ENCODE peak calls at places on chromosomes 12 and 14, in nine cellular contexts. One of them, this sample, is unnamed.

GRCh38 chr12:56728139-56728861 is 3.2 kb upstream of the NACA start:
- DNase-seq in heart right ventricle: no peak
- DNase-seq in tibial nerve: no peak
- DNase-seq in astrocyte: no peak
- DNase-seq in Peyer's patch: no peak
- DNase-seq in tibial artery: no peak
- DNase-seq in MM.1S: no peak
- DNase-seq in IMR-90: no peak
- DNase-seq in stomach: no peak
- DNase-seq in this sample: no peak

GRCh38 chr14:68285421-68286179 is 466.0 kb downstream of the RAD51B start:
- DNase-seq in heart right ventricle: no peak
- DNase-seq in tibial nerve: no peak
- DNase-seq in stomach: no peak
- DNase-seq in MM.1S: no peak
- DNase-seq in IMR-90: no peak
- DNase-seq in Peyer's patch: peak; percentile 79
- DNase-seq in tibial artery: no peak
- DNase-seq in astrocyte: no peak
- DNase-seq in this sample: no peak

GRCh38 chr12:39587247-39587646 is 32.4 kb downstream of the ABCD2 start:
- DNase-seq in astrocyte: no peak
- DNase-seq in stomach: no peak
- DNase-seq in Peyer's patch: no peak
- DNase-seq in tibial nerve: no peak
- DNase-seq in MM.1S: peak; percentile 43
- DNase-seq in heart right ventricle: peak; percentile 13
- DNase-seq in IMR-90: no peak
- DNase-seq in tibial artery: no peak
- DNase-seq in this sample: no peak

GRCh38 chr12:34215893-34216285 is 193.6 kb downstream of the ALG10 start:
- DNase-seq in stomach: no peak
- DNase-seq in tibial artery: no peak
- DNase-seq in astrocyte: no peak
- DNase-seq in Peyer's patch: no peak
- DNase-seq in heart right ventricle: no peak
- DNase-seq in MM.1S: no peak
- DNase-seq in IMR-90: no peak
- DNase-seq in tibial nerve: no peak
- DNase-seq in this sample: no peak

GRCh38 chr14:24013654-24014514 is 25.2 kb downstream of the DHRS4L2 start:
- DNase-seq in Peyer's patch: peak; percentile 61
- DNase-seq in tibial nerve: no peak
- DNase-seq in IMR-90: peak; percentile 71
- DNase-seq in heart right ventricle: peak; percentile 53
- DNase-seq in tibial artery: peak; percentile 27
- DNase-seq in astrocyte: peak; percentile 42
- DNase-seq in MM.1S: peak; percentile 50
- DNase-seq in stomach: peak; percentile 44
- DNase-seq in this sample: no peak

GRCh38 chr12:55933158-55933798 is 2.3 kb downstream of the DGKA start:
- DNase-seq in tibial nerve: no peak
- DNase-seq in MM.1S: no peak
- DNase-seq in heart right ventricle: no peak
- DNase-seq in stomach: peak; percentile 35
- DNase-seq in IMR-90: no peak
- DNase-seq in Peyer's patch: peak; percentile 76
- DNase-seq in astrocyte: no peak
- DNase-seq in tibial artery: no peak
- DNase-seq in this sample: no peak

GRCh38 chr12:15276088-15276698 is 46.1 kb upstream of the PTPRO start:
- DNase-seq in IMR-90: peak; percentile 29
- DNase-seq in stomach: no peak
- DNase-seq in MM.1S: no peak
- DNase-seq in tibial artery: no peak
- DNase-seq in Peyer's patch: peak; percentile 54
- DNase-seq in heart right ventricle: peak; percentile 35
- DNase-seq in astrocyte: peak; percentile 10
- DNase-seq in tibial nerve: no peak
- DNase-seq in this sample: no peak

GRCh38 chr14:92960706-92961566 is 38.0 kb downstream of the CHGA start:
- DNase-seq in stomach: no peak
- DNase-seq in tibial artery: no peak
- DNase-seq in tibial nerve: no peak
- DNase-seq in heart right ventricle: no peak
- DNase-seq in IMR-90: peak; percentile 55
- DNase-seq in MM.1S: no peak
- DNase-seq in astrocyte: peak; percentile 52
- DNase-seq in Peyer's patch: no peak
- DNase-seq in this sample: no peak

GRCh38 chr12:24840046-24840800 is 108.7 kb downstream of the BCAT1 start:
- DNase-seq in IMR-90: peak; percentile 80
- DNase-seq in MM.1S: no peak
- DNase-seq in heart right ventricle: no peak
- DNase-seq in astrocyte: peak; percentile 68
- DNase-seq in stomach: no peak
- DNase-seq in Peyer's patch: no peak
- DNase-seq in tibial nerve: no peak
- DNase-seq in tibial artery: no peak
- DNase-seq in this sample: no peak

GRCh38 chr12:29314421-29314820 is 66.6 kb downstream of the ERGIC2 start:
- DNase-seq in tibial nerve: no peak
- DNase-seq in tibial artery: no peak
- DNase-seq in Peyer's patch: no peak
- DNase-seq in IMR-90: no peak
- DNase-seq in stomach: no peak
- DNase-seq in astrocyte: no peak
- DNase-seq in heart right ventricle: no peak
- DNase-seq in MM.1S: no peak
- DNase-seq in this sample: no peak

GRCh38 chr14:94394594-94395305 is 6.3 kb upstream of the SERPINA1 start:
- DNase-seq in Peyer's patch: peak; percentile 56
- DNase-seq in IMR-90: peak; percentile 58
- DNase-seq in MM.1S: no peak
- DNase-seq in astrocyte: peak; percentile 59
- DNase-seq in tibial nerve: peak; percentile 55
- DNase-seq in tibial artery: peak; percentile 70
- DNase-seq in stomach: no peak
- DNase-seq in heart right ventricle: peak; percentile 27
- DNase-seq in this sample: no peak

GRCh38 chr12:131003676-131004075 is 50.0 kb downstream of the ADGRD1 start:
- DNase-seq in tibial artery: no peak
- DNase-seq in Peyer's patch: no peak
- DNase-seq in stomach: no peak
- DNase-seq in IMR-90: no peak
- DNase-seq in heart right ventricle: no peak
- DNase-seq in astrocyte: no peak
- DNase-seq in MM.1S: no peak
- DNase-seq in tibial nerve: no peak
- DNase-seq in this sample: no peak

GRCh38 chr12:57461904-57462306 is 2.3 kb downstream of the GLI1 start:
- DNase-seq in stomach: no peak
- DNase-seq in tibial artery: no peak
- DNase-seq in heart right ventricle: no peak
- DNase-seq in IMR-90: peak; percentile 33
- DNase-seq in Peyer's patch: no peak
- DNase-seq in astrocyte: peak; percentile 21
- DNase-seq in MM.1S: no peak
- DNase-seq in tibial nerve: no peak
- DNase-seq in this sample: no peak

GRCh38 chr12:3704512-3705348 is 48.2 kb downstream of the CRACR2A start:
- DNase-seq in MM.1S: peak; percentile 29
- DNase-seq in astrocyte: no peak
- DNase-seq in stomach: no peak
- DNase-seq in IMR-90: peak; percentile 10
- DNase-seq in tibial artery: no peak
- DNase-seq in tibial nerve: no peak
- DNase-seq in Peyer's patch: no peak
- DNase-seq in heart right ventricle: no peak
- DNase-seq in this sample: no peak

GRCh38 chr12:11822071-11822818 is 172.8 kb downstream of the ETV6 start:
- DNase-seq in IMR-90: peak; percentile 87
- DNase-seq in astrocyte: peak; percentile 77
- DNase-seq in tibial artery: no peak
- DNase-seq in Peyer's patch: peak; percentile 68
- DNase-seq in MM.1S: peak; percentile 68
- DNase-seq in stomach: peak; percentile 38
- DNase-seq in tibial nerve: no peak
- DNase-seq in heart right ventricle: no peak
- DNase-seq in this sample: no peak

GRCh38 chr12:6326316-6326959 is 15.4 kb downstream of the TNFRSF1A start:
- DNase-seq in stomach: peak; percentile 46
- DNase-seq in tibial nerve: no peak
- DNase-seq in MM.1S: no peak
- DNase-seq in IMR-90: peak; percentile 52
- DNase-seq in heart right ventricle: peak; percentile 77
- DNase-seq in astrocyte: no peak
- DNase-seq in tibial artery: no peak
- DNase-seq in Peyer's patch: no peak
- DNase-seq in this sample: no peak

GRCh38 chr12:48027183-48028002 is 23.1 kb upstream of the COL2A1 start:
- DNase-seq in MM.1S: no peak
- DNase-seq in stomach: no peak
- DNase-seq in astrocyte: no peak
- DNase-seq in Peyer's patch: peak; percentile 78
- DNase-seq in tibial nerve: no peak
- DNase-seq in heart right ventricle: no peak
- DNase-seq in tibial artery: no peak
- DNase-seq in IMR-90: no peak
- DNase-seq in this sample: no peak
- H3K27ac ChIP-seq in MM.1S: no peak overlapping the region
- H3K27ac ChIP-seq in stomach: no peak overlapping the region
- H3K27ac ChIP-seq in astrocyte: no peak overlapping the region
- H3K27ac ChIP-seq in Peyer's patch: no peak overlapping the region
- H3K27ac ChIP-seq in tibial nerve: no peak overlapping the region
- H3K27ac ChIP-seq in heart right ventricle: no peak overlapping the region
- H3K27ac ChIP-seq in tibial artery: no peak overlapping the region
- H3K27ac ChIP-seq in IMR-90: no peak overlapping the region
- H3K27ac ChIP-seq in this sample: no peak overlapping the region

GRCh38 chr12:2076728-2077127 is 23.9 kb downstream of the CACNA1C start:
- DNase-seq in IMR-90: no peak
- DNase-seq in astrocyte: no peak
- DNase-seq in Peyer's patch: no peak
- DNase-seq in MM.1S: no peak
- DNase-seq in stomach: no peak
- DNase-seq in heart right ventricle: no peak
- DNase-seq in tibial nerve: no peak
- DNase-seq in tibial artery: no peak
- DNase-seq in this sample: no peak
- H3K27ac ChIP-seq in IMR-90: no peak overlapping the region
- H3K27ac ChIP-seq in astrocyte: no peak overlapping the region
- H3K27ac ChIP-seq in Peyer's patch: no peak overlapping the region
- H3K27ac ChIP-seq in MM.1S: no peak overlapping the region
- H3K27ac ChIP-seq in stomach: peak overlapping the region; percentile 57
- H3K27ac ChIP-seq in heart right ventricle: peak overlapping the region; percentile 89
- H3K27ac ChIP-seq in tibial nerve: peak overlapping the region; percentile 50
- H3K27ac ChIP-seq in tibial artery: peak overlapping the region; percentile 91
- H3K27ac ChIP-seq in this sample: peak overlapping the region; percentile 88

DNA sequence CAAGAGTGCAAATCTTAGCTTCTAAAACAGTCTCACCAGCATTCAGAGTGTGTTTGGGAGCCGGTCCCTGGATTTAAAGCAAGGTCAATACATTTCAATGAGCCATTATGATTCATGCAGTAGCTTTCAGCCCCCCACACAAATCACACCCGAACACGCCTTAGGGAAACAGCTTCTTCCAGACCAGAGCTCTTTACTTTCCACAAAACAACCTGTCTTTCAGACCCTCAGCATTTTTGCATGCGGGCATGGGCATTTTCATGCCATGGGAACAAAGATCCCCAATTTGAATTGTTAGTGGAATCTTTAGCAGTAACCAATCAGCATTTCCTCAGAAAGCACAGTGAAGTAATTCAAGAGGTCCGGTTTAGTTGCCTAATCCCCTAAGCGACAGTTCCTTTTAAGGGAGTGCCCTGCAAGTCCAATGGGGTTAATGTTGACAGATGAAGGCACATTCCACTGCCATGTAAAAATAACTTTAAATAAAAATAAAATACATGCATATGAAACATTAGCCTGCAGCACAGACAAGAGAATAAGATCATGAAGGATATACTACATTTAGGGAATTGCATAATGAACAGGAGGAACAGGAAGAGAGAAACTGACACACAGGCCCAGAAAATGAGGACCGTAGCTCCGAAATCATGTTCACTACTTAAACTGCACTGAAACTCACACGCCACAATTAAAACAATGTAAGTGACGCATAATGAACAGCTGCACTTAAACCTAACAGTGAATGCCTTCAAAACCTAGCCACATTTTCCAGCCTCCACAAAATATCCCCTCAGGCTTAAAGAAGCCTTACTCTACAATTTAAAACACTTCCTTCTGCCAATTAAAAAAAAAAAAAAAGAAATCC is 4.0 kb downstream of the VPS37B start:
- DNase-seq in tibial nerve: no peak
- DNase-seq in IMR-90: peak; percentile 88
- DNase-seq in Peyer's patch: peak; percentile 46
- DNase-seq in tibial artery: no peak
- DNase-seq in MM.1S: peak; percentile 48
- DNase-seq in heart right ventricle: no peak
- DNase-seq in stomach: no peak
- DNase-seq in astrocyte: peak; percentile 82
- DNase-seq in this sample: no peak
- H3K27ac ChIP-seq in tibial nerve: peak overlapping the region; percentile 98
- H3K27ac ChIP-seq in IMR-90: peak overlapping the region; percentile 92
- H3K27ac ChIP-seq in Peyer's patch: peak overlapping the region; percentile 23
- H3K27ac ChIP-seq in tibial artery: peak overlapping the region; percentile 23
- H3K27ac ChIP-seq in MM.1S: peak overlapping the region; percentile 98
- H3K27ac ChIP-seq in heart right ventricle: peak overlapping the region; percentile 89
- H3K27ac ChIP-seq in stomach: peak overlapping the region; percentile 94
- H3K27ac ChIP-seq in astrocyte: peak overlapping the region; percentile 86
- H3K27ac ChIP-seq in this sample: peak overlapping the region; percentile 84

GRCh38 chr14:64760916-64761315 is 56.7 kb downstream of the PLEKHG3 start:
- DNase-seq in stomach: no peak
- DNase-seq in heart right ventricle: no peak
- DNase-seq in Peyer's patch: no peak
- DNase-seq in MM.1S: no peak
- DNase-seq in tibial nerve: no peak
- DNase-seq in astrocyte: no peak
- DNase-seq in tibial artery: no peak
- DNase-seq in IMR-90: no peak
- DNase-seq in this sample: no peak

GRCh38 chr14:64762044-64763034 is 58.1 kb downstream of the PLEKHG3 start:
- DNase-seq in MM.1S: no peak
- DNase-seq in Peyer's patch: peak; percentile 74
- DNase-seq in tibial artery: peak; percentile 72
- DNase-seq in tibial nerve: peak; percentile 69
- DNase-seq in heart right ventricle: peak; percentile 87
- DNase-seq in IMR-90: peak; percentile 96
- DNase-seq in astrocyte: peak; percentile 92
- DNase-seq in stomach: peak; percentile 93
- DNase-seq in this sample: no peak

GRCh38 chr14:64763089-64763782 is 59.0 kb downstream of the PLEKHG3 start:
- DNase-seq in MM.1S: no peak
- DNase-seq in heart right ventricle: no peak
- DNase-seq in stomach: no peak
- DNase-seq in astrocyte: no peak
- DNase-seq in Peyer's patch: no peak
- DNase-seq in IMR-90: no peak
- DNase-seq in tibial artery: no peak
- DNase-seq in tibial nerve: no peak
- DNase-seq in this sample: no peak

GRCh38 chr14:64760146-64760755 is 56.0 kb downstream of the PLEKHG3 start:
- DNase-seq in tibial nerve: no peak
- DNase-seq in astrocyte: peak; percentile 15
- DNase-seq in stomach: peak; percentile 70
- DNase-seq in IMR-90: peak; percentile 42
- DNase-seq in Peyer's patch: peak; percentile 81
- DNase-seq in tibial artery: no peak
- DNase-seq in MM.1S: peak; percentile 21
- DNase-seq in heart right ventricle: peak; percentile 31
- DNase-seq in this sample: no peak

GRCh38 chr14:64761441-64762043 is 57.3 kb downstream of the PLEKHG3 start:
- DNase-seq in heart right ventricle: no peak
- DNase-seq in MM.1S: no peak
- DNase-seq in stomach: no peak
- DNase-seq in IMR-90: peak; percentile 49
- DNase-seq in tibial nerve: no peak
- DNase-seq in Peyer's patch: no peak
- DNase-seq in astrocyte: no peak
- DNase-seq in tibial artery: no peak
- DNase-seq in this sample: no peak
- H3K27ac ChIP-seq in heart right ventricle: peak overlapping the region; percentile 40
- H3K27ac ChIP-seq in MM.1S: no peak overlapping the region
- H3K27ac ChIP-seq in stomach: peak overlapping the region; percentile 58
- H3K27ac ChIP-seq in IMR-90: peak overlapping the region; percentile 43
- H3K27ac ChIP-seq in tibial nerve: peak overlapping the region; percentile 63
- H3K27ac ChIP-seq in Peyer's patch: peak overlapping the region; percentile 45
- H3K27ac ChIP-seq in astrocyte: peak overlapping the region; percentile 69
- H3K27ac ChIP-seq in tibial artery: peak overlapping the region; percentile 83
- H3K27ac ChIP-seq in this sample: peak overlapping the region; percentile 75

This sample was measured in thoracic aorta.